ENCODE peak calls at places on chromosomes 12 and 14, in ten cellular contexts. One of them, this sample, is unnamed.

GRCh38 chr14:47044841-47045240 is 393.3 kb upstream of the RPL10L start:
- DNase-seq in left ventricle myocardium inferior: no peak
- DNase-seq in SK-N-SH: no peak
- DNase-seq in heart left ventricle: no peak
- DNase-seq in neural progenitor cell: peak; percentile 58
- DNase-seq in sigmoid colon: no peak
- DNase-seq in pancreas: no peak
- DNase-seq in CD4-positive, alpha-beta memory T cell: no peak
- DNase-seq in cardiac muscle cell: peak; percentile 53
- DNase-seq in dorsolateral prefrontal cortex: no peak
- DNase-seq in this sample: peak; percentile 7

GRCh38 chr14:50038398-50039119 is 77.8 kb downstream of the VCPKMT start:
- DNase-seq in pancreas: no peak
- DNase-seq in cardiac muscle cell: peak; percentile 50
- DNase-seq in SK-N-SH: no peak
- DNase-seq in heart left ventricle: no peak
- DNase-seq in neural progenitor cell: no peak
- DNase-seq in dorsolateral prefrontal cortex: no peak
- DNase-seq in sigmoid colon: no peak
- DNase-seq in left ventricle myocardium inferior: no peak
- DNase-seq in CD4-positive, alpha-beta memory T cell: peak; percentile 10
- DNase-seq in this sample: no peak

GRCh38 chr12:19833775-19834501 is 394.6 kb downstream of the AEBP2 start:
- DNase-seq in heart left ventricle: no peak
- DNase-seq in pancreas: no peak
- DNase-seq in dorsolateral prefrontal cortex: no peak
- DNase-seq in sigmoid colon: no peak
- DNase-seq in CD4-positive, alpha-beta memory T cell: no peak
- DNase-seq in neural progenitor cell: no peak
- DNase-seq in left ventricle myocardium inferior: no peak
- DNase-seq in cardiac muscle cell: no peak
- DNase-seq in SK-N-SH: no peak
- DNase-seq in this sample: no peak

GRCh38 chr14:72594099-72594901 is 299.6 kb downstream of the DPF3 start:
- DNase-seq in pancreas: no peak
- DNase-seq in sigmoid colon: peak; percentile 39
- DNase-seq in cardiac muscle cell: no peak
- DNase-seq in heart left ventricle: no peak
- DNase-seq in neural progenitor cell: no peak
- DNase-seq in left ventricle myocardium inferior: no peak
- DNase-seq in dorsolateral prefrontal cortex: no peak
- DNase-seq in CD4-positive, alpha-beta memory T cell: peak; percentile 69
- DNase-seq in SK-N-SH: no peak
- DNase-seq in this sample: no peak

GRCh38 chr12:96421014-96421413 is 20.8 kb upstream of the CDK17 start:
- DNase-seq in pancreas: no peak
- DNase-seq in heart left ventricle: no peak
- DNase-seq in SK-N-SH: no peak
- DNase-seq in cardiac muscle cell: no peak
- DNase-seq in neural progenitor cell: no peak
- DNase-seq in left ventricle myocardium inferior: no peak
- DNase-seq in CD4-positive, alpha-beta memory T cell: peak; percentile 36
- DNase-seq in sigmoid colon: no peak
- DNase-seq in dorsolateral prefrontal cortex: no peak
- DNase-seq in this sample: no peak

GRCh38 chr12:2386566-2386965 is 333.8 kb downstream of the CACNA1C start:
- DNase-seq in sigmoid colon: no peak
- DNase-seq in pancreas: no peak
- DNase-seq in heart left ventricle: no peak
- DNase-seq in dorsolateral prefrontal cortex: no peak
- DNase-seq in cardiac muscle cell: no peak
- DNase-seq in left ventricle myocardium inferior: no peak
- DNase-seq in neural progenitor cell: no peak
- DNase-seq in SK-N-SH: no peak
- DNase-seq in CD4-positive, alpha-beta memory T cell: no peak
- DNase-seq in this sample: no peak

GRCh38 chr12:52877242-52877641 is 27.6 kb downstream of the KRT8 start:
- DNase-seq in CD4-positive, alpha-beta memory T cell: no peak
- DNase-seq in heart left ventricle: no peak
- DNase-seq in cardiac muscle cell: no peak
- DNase-seq in sigmoid colon: no peak
- DNase-seq in neural progenitor cell: no peak
- DNase-seq in dorsolateral prefrontal cortex: no peak
- DNase-seq in pancreas: no peak
- DNase-seq in left ventricle myocardium inferior: no peak
- DNase-seq in SK-N-SH: no peak
- DNase-seq in this sample: no peak

GRCh38 chr12:26431211-26431610 is 235.8 kb downstream of the SSPN start:
- DNase-seq in heart left ventricle: no peak
- DNase-seq in CD4-positive, alpha-beta memory T cell: no peak
- DNase-seq in dorsolateral prefrontal cortex: no peak
- DNase-seq in left ventricle myocardium inferior: no peak
- DNase-seq in sigmoid colon: no peak
- DNase-seq in SK-N-SH: no peak
- DNase-seq in neural progenitor cell: no peak
- DNase-seq in pancreas: no peak
- DNase-seq in cardiac muscle cell: no peak
- DNase-seq in this sample: no peak

GRCh38 chr12:57755454-57756372 is 810 bp downstream of the MARCHF9 start:
- DNase-seq in dorsolateral prefrontal cortex: no peak
- DNase-seq in heart left ventricle: peak; percentile 47
- DNase-seq in left ventricle myocardium inferior: peak; percentile 28
- DNase-seq in CD4-positive, alpha-beta memory T cell: peak; percentile 44
- DNase-seq in sigmoid colon: peak; percentile 66
- DNase-seq in neural progenitor cell: peak; percentile 50
- DNase-seq in SK-N-SH: peak; percentile 68
- DNase-seq in pancreas: peak; percentile 53
- DNase-seq in cardiac muscle cell: peak; percentile 60
- DNase-seq in this sample: peak; percentile 78

GRCh38 chr12:88638956-88639355 is 58.7 kb upstream of the KITLG start:
- DNase-seq in sigmoid colon: no peak
- DNase-seq in left ventricle myocardium inferior: no peak
- DNase-seq in cardiac muscle cell: no peak
- DNase-seq in SK-N-SH: no peak
- DNase-seq in pancreas: no peak
- DNase-seq in CD4-positive, alpha-beta memory T cell: no peak
- DNase-seq in dorsolateral prefrontal cortex: no peak
- DNase-seq in neural progenitor cell: no peak
- DNase-seq in heart left ventricle: no peak
- DNase-seq in this sample: no peak

GRCh38 chr14:64929003-64929337 is 13.6 kb downstream of the GPX2 start:
- DNase-seq in dorsolateral prefrontal cortex: no peak
- DNase-seq in sigmoid colon: no peak
- DNase-seq in heart left ventricle: no peak
- DNase-seq in left ventricle myocardium inferior: no peak
- DNase-seq in neural progenitor cell: no peak
- DNase-seq in SK-N-SH: no peak
- DNase-seq in CD4-positive, alpha-beta memory T cell: no peak
- DNase-seq in pancreas: no peak
- DNase-seq in cardiac muscle cell: no peak
- DNase-seq in this sample: no peak

GRCh38 chr12:27969901-27970390 is 2.6 kb downstream of the PTHLH start:
- DNase-seq in cardiac muscle cell: peak; percentile 75
- DNase-seq in dorsolateral prefrontal cortex: peak; percentile 21
- DNase-seq in pancreas: peak; percentile 60
- DNase-seq in neural progenitor cell: peak; percentile 90
- DNase-seq in SK-N-SH: no peak
- DNase-seq in sigmoid colon: peak; percentile 74
- DNase-seq in left ventricle myocardium inferior: peak; percentile 37
- DNase-seq in CD4-positive, alpha-beta memory T cell: peak; percentile 38
- DNase-seq in heart left ventricle: peak; percentile 53
- DNase-seq in this sample: no peak

GRCh38 chr12:31715283-31715825 is 13.5 kb downstream of the AMN1 start:
- DNase-seq in neural progenitor cell: no peak
- DNase-seq in left ventricle myocardium inferior: no peak
- DNase-seq in SK-N-SH: no peak
- DNase-seq in pancreas: no peak
- DNase-seq in dorsolateral prefrontal cortex: no peak
- DNase-seq in sigmoid colon: no peak
- DNase-seq in cardiac muscle cell: no peak
- DNase-seq in heart left ventricle: no peak
- DNase-seq in CD4-positive, alpha-beta memory T cell: no peak
- DNase-seq in this sample: no peak
- H3K4me3 ChIP-seq in neural progenitor cell: no peak overlapping the region
- H3K4me3 ChIP-seq in left ventricle myocardium inferior: no peak overlapping the region
- H3K4me3 ChIP-seq in SK-N-SH: no peak overlapping the region
- H3K4me3 ChIP-seq in pancreas: no peak overlapping the region
- H3K4me3 ChIP-seq in dorsolateral prefrontal cortex: no peak overlapping the region
- H3K4me3 ChIP-seq in sigmoid colon: no peak overlapping the region
- H3K4me3 ChIP-seq in cardiac muscle cell: no peak overlapping the region
- H3K4me3 ChIP-seq in heart left ventricle: no peak overlapping the region
- H3K4me3 ChIP-seq in CD4-positive, alpha-beta memory T cell: no peak overlapping the region
- H3K4me3 ChIP-seq in this sample: no peak overlapping the region

GRCh38 chr12:102821149-102821548 is 95.9 kb downstream of the PAH start:
- DNase-seq in left ventricle myocardium inferior: no peak
- DNase-seq in neural progenitor cell: no peak
- DNase-seq in cardiac muscle cell: no peak
- DNase-seq in dorsolateral prefrontal cortex: no peak
- DNase-seq in CD4-positive, alpha-beta memory T cell: no peak
- DNase-seq in pancreas: no peak
- DNase-seq in SK-N-SH: no peak
- DNase-seq in sigmoid colon: no peak
- DNase-seq in heart left ventricle: no peak
- DNase-seq in this sample: no peak
- H3K27me3 ChIP-seq in left ventricle myocardium inferior: peaks cover 62% of the 10 kb centered on the region
- H3K27me3 ChIP-seq in neural progenitor cell: peaks cover 70% of the 10 kb centered on the region
- H3K27me3 ChIP-seq in cardiac muscle cell: peaks cover 56% of the 10 kb centered on the region
- H3K27me3 ChIP-seq in dorsolateral prefrontal cortex: peaks cover 11% of the 10 kb centered on the region
- H3K27me3 ChIP-seq in CD4-positive, alpha-beta memory T cell: no peaks in the 10 kb centered on the region
- H3K27me3 ChIP-seq in pancreas: no peaks in the 10 kb centered on the region
- H3K27me3 ChIP-seq in SK-N-SH: peaks cover 11% of the 10 kb centered on the region
- H3K27me3 ChIP-seq in sigmoid colon: no peaks in the 10 kb centered on the region
- H3K27me3 ChIP-seq in heart left ventricle: peaks cover 5% of the 10 kb centered on the region
- H3K27me3 ChIP-seq in this sample: peaks cover 40% of the 10 kb centered on the region

DNA sequence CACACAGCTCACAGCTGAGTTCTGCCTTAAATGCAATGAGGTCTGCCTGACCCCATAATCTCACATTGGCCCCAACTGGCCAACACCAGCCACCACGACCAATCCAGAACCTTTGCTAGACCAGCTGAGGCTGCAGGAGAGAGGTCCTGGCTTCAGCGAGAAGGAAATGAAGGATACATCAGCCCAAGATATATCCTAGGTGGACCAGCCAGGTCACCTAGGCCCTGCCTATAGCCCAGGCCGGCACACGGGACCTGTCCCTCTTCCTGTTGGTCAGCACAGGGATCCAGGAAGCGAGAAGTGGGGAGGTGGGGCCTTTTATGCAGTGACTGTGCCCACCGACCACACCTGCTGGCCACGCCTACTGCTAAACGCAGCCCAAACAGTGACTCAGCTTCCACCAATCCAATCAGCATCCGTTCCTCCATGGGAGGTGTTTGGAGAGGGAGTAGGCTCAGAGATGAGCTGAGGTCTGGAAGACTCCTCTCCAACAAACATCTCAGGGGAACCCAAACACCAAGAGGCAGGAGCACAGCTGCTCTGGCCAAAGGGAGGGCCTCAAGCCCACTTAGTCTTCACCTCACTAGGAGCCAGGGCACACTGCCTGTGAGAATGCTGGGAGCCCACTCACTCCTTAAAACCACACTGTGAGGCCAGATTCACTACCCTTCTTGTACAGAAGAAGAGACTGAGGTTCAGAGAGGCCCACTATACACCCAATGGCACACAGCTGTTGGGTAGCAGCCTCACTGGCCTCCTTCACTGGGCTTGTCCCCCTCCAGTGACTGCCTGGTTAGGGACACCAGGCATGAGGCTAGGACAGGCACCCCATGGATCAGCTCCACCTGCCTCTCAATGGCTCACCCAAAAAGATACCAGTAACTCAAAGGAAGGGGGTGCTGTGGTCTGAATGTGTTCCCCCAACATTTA is 51.3 kb upstream of the PPP2R5C start:
- DNase-seq in left ventricle myocardium inferior: no peak
- DNase-seq in SK-N-SH: no peak
- DNase-seq in dorsolateral prefrontal cortex: no peak
- DNase-seq in heart left ventricle: no peak
- DNase-seq in pancreas: no peak
- DNase-seq in cardiac muscle cell: no peak
- DNase-seq in CD4-positive, alpha-beta memory T cell: no peak
- DNase-seq in neural progenitor cell: no peak
- DNase-seq in sigmoid colon: no peak
- DNase-seq in this sample: no peak
- H3K4me3 ChIP-seq in left ventricle myocardium inferior: no peak overlapping the region
- H3K4me3 ChIP-seq in SK-N-SH: no peak overlapping the region
- H3K4me3 ChIP-seq in dorsolateral prefrontal cortex: no peak overlapping the region
- H3K4me3 ChIP-seq in heart left ventricle: no peak overlapping the region
- H3K4me3 ChIP-seq in pancreas: no peak overlapping the region
- H3K4me3 ChIP-seq in cardiac muscle cell: no peak overlapping the region
- H3K4me3 ChIP-seq in CD4-positive, alpha-beta memory T cell: no peak overlapping the region
- H3K4me3 ChIP-seq in neural progenitor cell: no peak overlapping the region
- H3K4me3 ChIP-seq in sigmoid colon: no peak overlapping the region
- H3K4me3 ChIP-seq in this sample: no peak overlapping the region

GRCh38 chr12:6701078-6701768 is 608 bp upstream of the PIANP start:
- DNase-seq in cardiac muscle cell: no peak
- DNase-seq in neural progenitor cell: no peak
- DNase-seq in dorsolateral prefrontal cortex: no peak
- DNase-seq in pancreas: no peak
- DNase-seq in SK-N-SH: no peak
- DNase-seq in heart left ventricle: no peak
- DNase-seq in CD4-positive, alpha-beta memory T cell: no peak
- DNase-seq in sigmoid colon: no peak
- DNase-seq in left ventricle myocardium inferior: no peak
- DNase-seq in this sample: peak; percentile 51

GRCh38 chr12:6699259-6699988 is 1.2 kb downstream of the PIANP start:
- DNase-seq in sigmoid colon: peak; percentile 41
- DNase-seq in CD4-positive, alpha-beta memory T cell: no peak
- DNase-seq in pancreas: no peak
- DNase-seq in dorsolateral prefrontal cortex: no peak
- DNase-seq in heart left ventricle: no peak
- DNase-seq in SK-N-SH: no peak
- DNase-seq in cardiac muscle cell: no peak
- DNase-seq in neural progenitor cell: no peak
- DNase-seq in left ventricle myocardium inferior: no peak
- DNase-seq in this sample: peak; percentile 57

GRCh38 chr12:6698352-6699046 is 2.1 kb downstream of the PIANP start:
- DNase-seq in sigmoid colon: peak; percentile 12
- DNase-seq in heart left ventricle: no peak
- DNase-seq in CD4-positive, alpha-beta memory T cell: no peak
- DNase-seq in dorsolateral prefrontal cortex: no peak
- DNase-seq in SK-N-SH: no peak
- DNase-seq in neural progenitor cell: no peak
- DNase-seq in cardiac muscle cell: no peak
- DNase-seq in left ventricle myocardium inferior: no peak
- DNase-seq in pancreas: no peak
- DNase-seq in this sample: peak; percentile 30

GRCh38 chr12:6699989-6700645 is 498 bp downstream of the PIANP start:
- DNase-seq in pancreas: no peak
- DNase-seq in left ventricle myocardium inferior: no peak
- DNase-seq in heart left ventricle: no peak
- DNase-seq in SK-N-SH: peak; percentile 86
- DNase-seq in CD4-positive, alpha-beta memory T cell: no peak
- DNase-seq in sigmoid colon: peak; percentile 69
- DNase-seq in cardiac muscle cell: peak; percentile 49
- DNase-seq in dorsolateral prefrontal cortex: peak; percentile 67
- DNase-seq in neural progenitor cell: peak; percentile 74
- DNase-seq in this sample: peak; percentile 92

DNA sequence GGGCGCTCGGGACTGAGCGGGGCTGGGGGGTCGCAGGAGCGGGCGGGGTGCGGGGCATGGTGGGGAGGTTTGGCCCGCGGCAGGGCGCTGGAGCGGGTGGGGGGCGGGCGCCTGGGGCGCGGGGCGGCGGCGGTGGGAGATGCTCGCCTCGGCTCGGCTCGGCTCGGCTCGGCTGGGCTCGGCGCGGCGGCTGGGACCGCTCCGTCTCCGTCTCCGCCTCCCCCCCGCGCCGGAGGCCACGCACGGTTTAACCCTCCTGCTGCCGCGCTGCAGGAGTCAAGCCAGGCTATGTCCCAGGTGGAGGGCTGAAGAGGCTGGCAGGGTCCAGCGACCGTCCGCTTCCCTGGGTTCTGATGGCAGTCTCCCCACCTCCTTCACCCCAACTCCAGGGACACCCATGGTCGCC is at the start of gene PIANP:
- DNase-seq in cardiac muscle cell: peak; percentile 81
- DNase-seq in neural progenitor cell: peak; percentile 74
- DNase-seq in left ventricle myocardium inferior: peak; percentile 38
- DNase-seq in CD4-positive, alpha-beta memory T cell: peak; percentile 57
- DNase-seq in SK-N-SH: peak; percentile 92
- DNase-seq in heart left ventricle: peak; percentile 48
- DNase-seq in sigmoid colon: peak; percentile 72
- DNase-seq in pancreas: no peak
- DNase-seq in dorsolateral prefrontal cortex: peak; percentile 50
- DNase-seq in this sample: peak; percentile 87
- H3K27me3 ChIP-seq in cardiac muscle cell: peaks cover 40% of the 10 kb centered on the region
- H3K27me3 ChIP-seq in neural progenitor cell: peaks cover 17% of the 10 kb centered on the region
- H3K27me3 ChIP-seq in left ventricle myocardium inferior: peaks cover 100% of the 10 kb centered on the region
- H3K27me3 ChIP-seq in CD4-positive, alpha-beta memory T cell: peaks cover 17% of the 10 kb centered on the region
- H3K27me3 ChIP-seq in SK-N-SH: no peaks in the 10 kb centered on the region
- H3K27me3 ChIP-seq in heart left ventricle: peaks cover 61% of the 10 kb centered on the region
- H3K27me3 ChIP-seq in sigmoid colon: peaks cover 23% of the 10 kb centered on the region
- H3K27me3 ChIP-seq in pancreas: peaks cover 23% of the 10 kb centered on the region
- H3K27me3 ChIP-seq in dorsolateral prefrontal cortex: no peaks in the 10 kb centered on the region
- H3K27me3 ChIP-seq in this sample: peaks cover 28% of the 10 kb centered on the region

This sample was measured in H7.